ENCODE peak calls at places on chromosome 12, in eight cellular contexts. S is left ventricle myocardium inferior, Y is aorta, L is RWPE2, Q is right lobe of liver, O is A549, M is colonic mucosa, J is adrenal gland. B is an unnamed sample.

GRCh38 chr12:125470838-125471775 is 405.9 kb downstream of the AACS start:
- DNase-seq in S (no peak), Y (no peak), L (no peak), Q (no peak), O (no peak), M (no peak), J (no peak), B (no peak)

GRCh38 chr12:74747305-74747704 is 209.7 kb downstream of the ATXN7L3B start:
- DNase-seq in S (no peak), Y (no peak), L (no peak), Q (no peak), O (peak; percentile 33), M (no peak), J (no peak), B (no peak)

GRCh38 chr12:66321433-66321832 is 19.1 kb downstream of the HELB start:
- DNase-seq in S (no peak), Y (no peak), L (no peak), Q (no peak), O (no peak), M (no peak), J (no peak), B (no peak)

GRCh38 chr12:32043928-32044549 is 62.6 kb upstream of the BICD1 start:
- DNase-seq in S (no peak), Y (no peak), L (no peak), Q (no peak), O (peak; percentile 32), M (no peak), J (no peak), B (no peak)

GRCh38 chr12:90827567-90827966 is 127.4 kb downstream of the CCER1 start:
- DNase-seq in S (no peak), Y (no peak), L (no peak), Q (no peak), O (no peak), M (no peak), J (no peak), B (no peak)

GRCh38 chr12:10718279-10718821 is 4.8 kb downstream of the YBX3 start:
- DNase-seq in S (no peak), Y (no peak), L (no peak), Q (no peak), O (no peak), M (no peak), J (no peak), B (no peak)

GRCh38 chr12:60106207-60106606 is 510.4 kb downstream of the SLC16A7 start:
- DNase-seq in S (no peak), Y (no peak), L (no peak), Q (no peak), O (peak; percentile 14), M (no peak), J (no peak), B (no peak)

GRCh38 chr12:83196694-83197350 is 510.1 kb downstream of the TMTC2 start:
- DNase-seq in S (no peak), Y (no peak), L (no peak), Q (no peak), O (no peak), M (no peak), J (no peak), B (no peak)

GRCh38 chr12:119940881-119941280 is 48.2 kb upstream of the BICDL1 start:
- DNase-seq in S (no peak), Y (no peak), L (no peak), Q (no peak), O (peak; percentile 88), M (peak; percentile 19), J (no peak), B (no peak)

GRCh38 chr12:11941601-11942360 is 129.0 kb upstream of the BCL2L14 start:
- DNase-seq in S (no peak), Y (no peak), L (no peak), Q (no peak), O (no peak), M (no peak), J (no peak), B (peak; percentile 50)

GRCh38 chr12:8687846-8688601 is 9.8 kb upstream of the RIMKLB start:
- DNase-seq in S (no peak), Y (peak; percentile 77), L (no peak), Q (no peak), O (peak; percentile 76), M (no peak), J (peak; percentile 77), B (no peak)

GRCh38 chr12:68746572-68747180 is 700 bp downstream of the SLC35E3 start:
- DNase-seq in S (peak; percentile 40), Y (peak; percentile 76), L (no peak), Q (peak; percentile 67), O (peak; percentile 51), M (peak; percentile 71), J (peak; percentile 84), B (peak; percentile 39)

GRCh38 chr12:100755186-100755585 is 39.4 kb upstream of the ANO4 start:
- DNase-seq in S (no peak), Y (no peak), L (no peak), Q (no peak), O (no peak), M (no peak), J (no peak), B (no peak)

GRCh38 chr12:110109037-110109836 is 14.9 kb upstream of the IFT81 start:
- DNase-seq in S (peak; percentile 61), Y (peak; percentile 89), L (peak; percentile 83), Q (peak; percentile 75), O (peak; percentile 100), M (peak; percentile 54), J (peak; percentile 95), B (peak; percentile 77)

GRCh38 chr12:132065609-132066344 is 78.3 kb downstream of the DDX51 start:
- DNase-seq in S (no peak), Y (no peak), L (no peak), Q (no peak), O (no peak), M (no peak), J (no peak), B (no peak)

GRCh38 chr12:27901959-27902358 is 70.6 kb downstream of the PTHLH start:
- DNase-seq in S (no peak), Y (no peak), L (no peak), Q (no peak), O (no peak), M (no peak), J (no peak), B (no peak)

GRCh38 chr12:124565071-124565491 is 2.3 kb downstream of the NCOR2 start:
- DNase-seq in S (no peak), Y (peak; percentile 73), L (no peak), Q (no peak), O (no peak), M (no peak), J (peak; percentile 74), B (no peak)

GRCh38 chr12:129185855-129186254 is 332.6 kb downstream of the GLT1D1 start:
- DNase-seq in S (no peak), Y (no peak), L (no peak), Q (no peak), O (no peak), M (no peak), J (no peak), B (no peak)

GRCh38 chr12:58176296-58176869 is 235.0 kb downstream of the ATP23 start:
- DNase-seq in S (no peak), Y (no peak), L (no peak), Q (no peak), O (peak; percentile 65), M (peak; percentile 45), J (no peak), B (peak; percentile 36)

GRCh38 chr12:62695696-62696095 is 229.1 kb downstream of the MON2 start:
- DNase-seq in S (no peak), Y (no peak), L (no peak), Q (no peak), O (no peak), M (no peak), J (no peak), B (no peak)
- H3K27ac ChIP-seq in S (no peak overlapping the region), Y (no peak overlapping the region), L (no peak overlapping the region), Q (no peak overlapping the region), O (no peak overlapping the region), M (no peak overlapping the region), J (no peak overlapping the region), B (no peak overlapping the region)

DNA sequence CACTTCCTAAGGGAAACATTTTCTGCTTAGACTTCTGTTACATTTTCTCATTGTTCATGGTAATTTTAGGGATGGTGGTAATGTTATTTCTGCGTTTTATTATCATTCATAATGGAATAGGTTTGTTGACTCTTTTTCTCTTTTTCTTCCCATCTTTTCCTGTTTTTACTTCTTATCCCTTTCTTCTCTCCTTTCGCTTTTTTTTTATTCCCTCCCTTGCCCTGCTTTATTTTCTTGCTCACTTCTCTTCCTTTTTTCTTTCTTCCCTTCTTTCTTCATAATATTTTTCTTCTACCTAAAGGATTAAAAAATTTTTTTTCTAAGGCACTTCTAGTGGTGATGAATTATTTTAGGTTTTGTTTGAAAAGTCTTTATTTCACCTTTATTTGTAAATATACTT is 45.6 kb downstream of the CNOT2 start:
- DNase-seq in S (no peak), Y (no peak), L (no peak), Q (no peak), O (no peak), M (no peak), J (no peak), B (no peak)
- H3K27ac ChIP-seq in S (no peak overlapping the region), Y (no peak overlapping the region), L (no peak overlapping the region), Q (no peak overlapping the region), O (no peak overlapping the region), M (no peak overlapping the region), J (no peak overlapping the region), B (no peak overlapping the region)

DNA sequence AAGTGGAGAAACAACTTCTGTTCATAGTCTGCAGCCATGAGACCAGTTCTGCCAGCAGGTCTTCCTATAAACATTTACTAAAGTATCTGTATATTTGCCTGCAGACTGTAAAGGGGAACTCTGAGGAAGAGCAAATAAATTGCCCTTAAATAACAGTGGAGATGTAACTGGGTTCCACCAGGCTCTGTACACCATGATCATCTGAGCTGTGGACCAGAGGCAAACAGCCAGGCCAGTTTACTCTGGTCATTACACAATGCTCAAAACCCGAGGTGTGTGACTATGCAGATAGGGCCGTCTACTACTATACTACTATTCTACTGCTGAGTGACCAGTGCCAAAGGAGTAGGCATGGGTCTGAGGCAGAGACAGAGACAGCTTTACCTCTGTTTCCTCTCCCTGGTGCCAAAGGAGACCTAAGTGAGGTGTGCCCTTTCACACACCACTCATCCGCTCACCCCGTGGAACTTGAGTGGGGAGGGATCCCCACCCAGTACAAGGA is 21.2 kb upstream of the CERS5 start:
- DNase-seq in S (no peak), Y (no peak), L (no peak), Q (no peak), O (no peak), M (no peak), J (no peak), B (no peak)
- H3K27ac ChIP-seq in S (no peak overlapping the region), Y (peak overlapping the region; percentile 91), L (peak overlapping the region; percentile 89), Q (no peak overlapping the region), O (no peak overlapping the region), M (peak overlapping the region; percentile 44), J (no peak overlapping the region), B (no peak overlapping the region)

DNA sequence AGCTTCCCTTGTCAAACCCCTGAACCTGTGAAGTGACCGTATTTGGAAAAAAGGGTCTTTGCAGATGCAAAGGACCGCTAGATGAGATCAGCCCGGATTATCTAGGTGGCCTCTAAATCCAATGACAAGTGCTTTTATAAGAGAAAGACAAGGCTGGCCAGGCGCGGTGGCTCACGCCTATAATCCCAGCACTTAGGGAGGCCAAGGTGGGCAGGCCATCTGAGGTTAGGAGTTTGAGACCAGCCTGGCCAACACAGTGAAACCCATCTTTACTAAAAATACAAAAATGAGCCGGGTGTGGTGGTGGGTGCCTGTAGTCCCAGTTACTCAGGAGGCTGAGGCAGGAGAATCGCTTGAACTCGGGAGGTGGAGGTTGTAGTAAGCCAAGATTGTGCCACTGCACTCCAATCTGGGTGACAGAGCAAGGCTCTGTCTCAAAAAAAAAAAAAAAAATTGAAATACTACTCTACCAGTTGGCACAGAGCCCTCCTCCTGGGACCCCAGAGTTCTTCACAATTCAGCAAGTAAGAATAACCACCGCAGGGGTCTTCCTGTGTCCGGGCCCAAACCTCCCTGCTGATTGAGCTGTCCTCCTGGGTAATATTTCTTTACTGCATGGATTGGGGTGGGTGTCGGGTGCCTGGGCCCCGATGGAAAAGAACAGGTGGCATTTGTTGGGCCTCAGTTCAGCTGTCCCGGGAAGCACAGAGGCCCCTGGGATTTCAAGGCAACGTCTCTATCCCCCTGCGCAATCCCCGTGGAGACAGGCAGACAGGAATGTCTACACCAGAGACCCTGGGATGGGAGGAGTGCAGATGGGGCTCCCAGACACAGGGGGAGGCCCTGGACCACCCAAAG is 32.3 kb upstream of the VPS37B start:
- DNase-seq in S (no peak), Y (no peak), L (no peak), Q (no peak), O (no peak), M (no peak), J (no peak), B (no peak)
- H3K27ac ChIP-seq in S (no peak overlapping the region), Y (no peak overlapping the region), L (no peak overlapping the region), Q (no peak overlapping the region), O (no peak overlapping the region), M (no peak overlapping the region), J (no peak overlapping the region), B (no peak overlapping the region)